ENCODE peak calls at places on chromosomes 7 and 10, in seven cellular contexts. A is GM10248; G is GM13977; V is midbrain; D is NCI-H1105; Y is colonic mucosa; Z is CD8-positive, alpha-beta memory T cell. K is an unnamed sample.

GRCh38 chr10:82813856-82814255 is 938.9 kb downstream of the NRG3 start:
- DNase-seq in A (no peak), G (no peak), V (no peak), D (no peak), Y (no peak), Z (no peak), K (no peak)

GRCh38 chr10:113879691-113880090 is 25.2 kb downstream of the NHLRC2 start:
- DNase-seq in A (peak; percentile 24), G (peak; percentile 17), V (no peak), D (no peak), Y (no peak), Z (no peak), K (no peak)

GRCh38 chr7:90483236-90483635 is 13.8 kb downstream of the PTTG1IP2 start:
- DNase-seq in A (no peak), G (no peak), V (no peak), D (no peak), Y (no peak), Z (no peak), K (no peak)

GRCh38 chr7:78377532-78377931 is 579.0 kb downstream of the PHTF2 start:
- DNase-seq in A (no peak), G (no peak), V (no peak), D (no peak), Y (no peak), Z (no peak), K (no peak)

GRCh38 chr7:47783456-47784240 is 164.6 kb downstream of the PKD1L1 start:
- DNase-seq in A (no peak), G (no peak), V (no peak), D (no peak), Y (no peak), Z (no peak), K (no peak)

GRCh38 chr7:94223375-94224084 is 171.2 kb upstream of the COL1A2 start:
- DNase-seq in A (no peak), G (no peak), V (no peak), D (no peak), Y (no peak), Z (no peak), K (no peak)

GRCh38 chr10:34916368-34916767 is 101.3 kb upstream of the PARD3 start:
- DNase-seq in A (no peak), G (no peak), V (no peak), D (no peak), Y (no peak), Z (no peak), K (no peak)

GRCh38 chr10:2881720-2882459 is 185.5 kb upstream of the PFKP start:
- DNase-seq in A (no peak), G (no peak), V (no peak), D (no peak), Y (no peak), Z (no peak), K (no peak)